ENCODE peak calls at places on chromosomes 3 and 15, in seven cellular contexts. U is head of caudate nucleus, F is DMS53, J is gastrocnemius medialis, W is pulmonary artery endothelial cell, G is anterior cingulate cortex, B is T-helper 2 cell. A is an unnamed sample.

GRCh38 chr3:72247645-72248388 is 462.9 kb upstream of the PROK2 start:
- DNase-seq in U (peak; percentile 69), F (no peak), J (no peak), W (no peak), G (peak; percentile 30), B (no peak), A (peak; percentile 40)

GRCh38 chr15:66912001-66912400 is 153.4 kb upstream of the SMAD3 start:
- DNase-seq in U (no peak), F (no peak), J (no peak), W (no peak), G (no peak), B (peak; percentile 95), A (no peak)

GRCh38 chr15:91517491-91518200 is 335.9 kb upstream of the SLCO3A1 start:
- DNase-seq in U (no peak), F (no peak), J (no peak), W (no peak), G (no peak), B (no peak), A (no peak)

GRCh38 chr3:141305436-141305835 is 62.9 kb upstream of the ZBTB38 start:
- DNase-seq in U (no peak), F (peak; percentile 36), J (no peak), W (no peak), G (no peak), B (peak; percentile 57), A (no peak)

GRCh38 chr3:150721285-150722130 is 17.8 kb upstream of the ERICH6 start:
- DNase-seq in U (no peak), F (peak; percentile 75), J (no peak), W (no peak), G (no peak), B (peak; percentile 80), A (no peak)

GRCh38 chr15:52109559-52110451 is 2.8 kb downstream of the BCL2L10 start:
- DNase-seq in U (no peak), F (no peak), J (no peak), W (no peak), G (no peak), B (peak; percentile 32), A (no peak)

GRCh38 chr3:140343709-140344417 is 334.0 kb upstream of the TRIM42 start:
- DNase-seq in U (no peak), F (no peak), J (no peak), W (no peak), G (no peak), B (no peak), A (no peak)

GRCh38 chr15:52021128-52021671 is 2.2 kb downstream of the MAPK6 start:
- DNase-seq in U (peak; percentile 61), F (peak; percentile 74), J (peak; percentile 67), W (peak; percentile 64), G (no peak), B (peak; percentile 95), A (peak; percentile 29)

GRCh38 chr3:14288168-14288788 is 109.7 kb downstream of the LSM3 start:
- DNase-seq in U (no peak), F (no peak), J (no peak), W (no peak), G (no peak), B (no peak), A (no peak)

GRCh38 chr15:73368301-73369072 is at the start of gene HCN4:
- DNase-seq in U (peak; percentile 33), F (peak; percentile 51), J (no peak), W (no peak), G (no peak), B (no peak), A (no peak)

GRCh38 chr3:195352895-195353488 is 82.0 kb upstream of the XXYLT1 start:
- DNase-seq in U (no peak), F (peak; percentile 26), J (no peak), W (no peak), G (no peak), B (no peak), A (no peak)

GRCh38 chr15:94199725-94200124 is 31.6 kb upstream of the MCTP2 start:
- DNase-seq in U (no peak), F (no peak), J (no peak), W (no peak), G (no peak), B (no peak), A (no peak)

GRCh38 chr3:115518100-115518852 is 105.0 kb upstream of the GAP43 start:
- DNase-seq in U (no peak), F (peak; percentile 26), J (no peak), W (peak; percentile 20), G (no peak), B (no peak), A (peak; percentile 17)

GRCh38 chr3:187066228-187066995 is 72.9 kb downstream of the RPL39L start:
- DNase-seq in U (no peak), F (peak; percentile 74), J (peak; percentile 17), W (no peak), G (no peak), B (peak; percentile 63), A (no peak)

GRCh38 chr3:2978977-2979732 is 131.0 kb downstream of the IL5RA start:
- DNase-seq in U (no peak), F (no peak), J (no peak), W (no peak), G (no peak), B (no peak), A (no peak)

GRCh38 chr3:15325228-15325627 is 7.2 kb downstream of the SH3BP5 start:
- DNase-seq in U (no peak), F (no peak), J (no peak), W (no peak), G (no peak), B (no peak), A (no peak)

GRCh38 chr3:64216706-64217105 is 8.6 kb downstream of the PRICKLE2 start:
- DNase-seq in U (no peak), F (no peak), J (no peak), W (no peak), G (no peak), B (no peak), A (no peak)

GRCh38 chr3:15616053-15616452 is 14.5 kb downstream of the BTD start:
- DNase-seq in U (no peak), F (no peak), J (no peak), W (no peak), G (no peak), B (no peak), A (no peak)

GRCh38 chr3:44013967-44014366 is 227.7 kb upstream of the TOPAZ1 start:
- DNase-seq in U (no peak), F (no peak), J (no peak), W (no peak), G (no peak), B (no peak), A (no peak)

GRCh38 chr3:20186600-20187004 is 596 bp upstream of the SGO1 start:
- DNase-seq in U (no peak), F (peak; percentile 19), J (no peak), W (no peak), G (no peak), B (no peak), A (no peak)

GRCh38 chr3:52093751-52094525 is 37.6 kb upstream of the DUSP7 start:
- DNase-seq in U (no peak), F (peak; percentile 39), J (no peak), W (no peak), G (no peak), B (no peak), A (no peak)

GRCh38 chr15:76776969-76777368 is 128.2 kb downstream of the SCAPER start:
- DNase-seq in U (no peak), F (no peak), J (no peak), W (no peak), G (no peak), B (no peak), A (no peak)

GRCh38 chr3:34387831-34388564 is 589.6 kb downstream of the PDCD6IP start:
- DNase-seq in U (peak; percentile 32), F (no peak), J (no peak), W (no peak), G (no peak), B (no peak), A (peak; percentile 72)

GRCh38 chr3:9214599-9214998 is 34.8 kb downstream of the SRGAP3 start:
- DNase-seq in U (no peak), F (no peak), J (no peak), W (no peak), G (no peak), B (no peak), A (no peak)

GRCh38 chr3:4883011-4883410 is 96.2 kb upstream of the BHLHE40 start:
- DNase-seq in U (no peak), F (no peak), J (no peak), W (no peak), G (no peak), B (no peak), A (no peak)

GRCh38 chr15:32692286-32692685 is 25.5 kb upstream of the GREM1 start:
- DNase-seq in U (no peak), F (no peak), J (no peak), W (no peak), G (no peak), B (no peak), A (no peak)

GRCh38 chr3:192260611-192261010 is 466.7 kb downstream of the FGF12 start:
- DNase-seq in U (no peak), F (no peak), J (no peak), W (no peak), G (no peak), B (no peak), A (no peak)

GRCh38 chr15:35394416-35394815 is 151.5 kb downstream of the DPH6 start:
- DNase-seq in U (no peak), F (no peak), J (no peak), W (no peak), G (no peak), B (no peak), A (no peak)

GRCh38 chr3:184740509-184741258 is 28.8 kb upstream of the MAGEF1 start:
- DNase-seq in U (peak; percentile 75), F (no peak), J (no peak), W (no peak), G (no peak), B (peak; percentile 17), A (peak; percentile 57)

GRCh38 chr15:57358611-57359010 is 17.7 kb upstream of the CGNL1 start:
- DNase-seq in U (no peak), F (no peak), J (no peak), W (no peak), G (no peak), B (no peak), A (no peak)

GRCh38 chr3:122146466-122146865 is 37.0 kb upstream of the CASR start:
- DNase-seq in U (no peak), F (no peak), J (no peak), W (no peak), G (no peak), B (peak; percentile 80), A (no peak)

GRCh38 chr3:147915057-147915456 is 505.9 kb downstream of the ZIC1 start:
- DNase-seq in U (no peak), F (no peak), J (no peak), W (no peak), G (no peak), B (no peak), A (no peak)

GRCh38 chr3:140902791-140903190 is 38.8 kb upstream of the SLC25A36 start:
- DNase-seq in U (no peak), F (peak; percentile 91), J (no peak), W (no peak), G (no peak), B (no peak), A (no peak)

GRCh38 chr3:44522494-44522933 is 32.5 kb upstream of the ZKSCAN7 start:
- DNase-seq in U (no peak), F (no peak), J (no peak), W (no peak), G (no peak), B (no peak), A (no peak)

GRCh38 chr3:63400259-63400860 is 122.3 kb downstream of the SYNPR start:
- DNase-seq in U (peak; percentile 37), F (no peak), J (no peak), W (no peak), G (no peak), B (no peak), A (no peak)

GRCh38 chr15:76905013-76905839 is at the start of gene SCAPER:
- DNase-seq in U (peak; percentile 87), F (peak; percentile 91), J (peak; percentile 91), W (peak; percentile 49), G (peak; percentile 82), B (peak; percentile 95), A (peak; percentile 85)

GRCh38 chr3:129917423-129918007 is 24.0 kb upstream of the TMCC1 start:
- DNase-seq in U (no peak), F (no peak), J (no peak), W (no peak), G (no peak), B (no peak), A (no peak)

GRCh38 chr3:153753035-153753434 is 368.2 kb upstream of the ARHGEF26 start:
- DNase-seq in U (no peak), F (no peak), J (no peak), W (no peak), G (no peak), B (no peak), A (no peak)